ENCODE peak calls at places on chromosomes 12 and 14, in ten cellular contexts. One of them, this sample, is unnamed.

GRCh38 chr12:130557876-130558770 is 158.0 kb downstream of the RIMBP2 start:
- DNase-seq in NB4: no peak
- DNase-seq in cardiac fibroblast: no peak
- DNase-seq in foreskin fibroblast: no peak
- DNase-seq in glutamatergic neuron: no peak
- DNase-seq in Calu3: no peak
- DNase-seq in thoracic aorta: no peak
- DNase-seq in osteoblast: no peak
- DNase-seq in PC-9: no peak
- DNase-seq in left ventricle myocardium inferior: no peak
- DNase-seq in this sample: no peak

GRCh38 chr14:31024577-31025334 is 693 bp upstream of the AP4S1 start:
- DNase-seq in NB4: no peak
- DNase-seq in cardiac fibroblast: no peak
- DNase-seq in foreskin fibroblast: no peak
- DNase-seq in glutamatergic neuron: no peak
- DNase-seq in Calu3: no peak
- DNase-seq in thoracic aorta: no peak
- DNase-seq in osteoblast: peak; percentile 75
- DNase-seq in PC-9: no peak
- DNase-seq in left ventricle myocardium inferior: no peak
- DNase-seq in this sample: no peak

GRCh38 chr12:53279283-53279869 is 11.3 kb downstream of the ESPL1 start:
- DNase-seq in NB4: no peak
- DNase-seq in cardiac fibroblast: no peak
- DNase-seq in foreskin fibroblast: no peak
- DNase-seq in glutamatergic neuron: no peak
- DNase-seq in Calu3: no peak
- DNase-seq in thoracic aorta: no peak
- DNase-seq in osteoblast: no peak
- DNase-seq in PC-9: no peak
- DNase-seq in left ventricle myocardium inferior: no peak
- DNase-seq in this sample: no peak

GRCh38 chr12:94621662-94622359 is 28.5 kb downstream of the TMCC3 start:
- DNase-seq in NB4: no peak
- DNase-seq in cardiac fibroblast: peak; percentile 19
- DNase-seq in foreskin fibroblast: peak; percentile 57
- DNase-seq in glutamatergic neuron: no peak
- DNase-seq in Calu3: peak; percentile 26
- DNase-seq in thoracic aorta: no peak
- DNase-seq in osteoblast: peak; percentile 25
- DNase-seq in PC-9: peak; percentile 93
- DNase-seq in left ventricle myocardium inferior: no peak
- DNase-seq in this sample: no peak

GRCh38 chr12:9049520-9050133 is 60.3 kb downstream of the KLRG1 start:
- DNase-seq in NB4: peak; percentile 65
- DNase-seq in cardiac fibroblast: peak; percentile 71
- DNase-seq in foreskin fibroblast: peak; percentile 76
- DNase-seq in glutamatergic neuron: no peak
- DNase-seq in Calu3: peak; percentile 46
- DNase-seq in thoracic aorta: no peak
- DNase-seq in osteoblast: peak; percentile 51
- DNase-seq in PC-9: peak; percentile 52
- DNase-seq in left ventricle myocardium inferior: no peak
- DNase-seq in this sample: no peak

GRCh38 chr14:71304588-71305133 is 397.4 kb downstream of the PCNX1 start:
- DNase-seq in NB4: no peak
- DNase-seq in cardiac fibroblast: no peak
- DNase-seq in foreskin fibroblast: no peak
- DNase-seq in glutamatergic neuron: no peak
- DNase-seq in Calu3: no peak
- DNase-seq in thoracic aorta: no peak
- DNase-seq in osteoblast: no peak
- DNase-seq in PC-9: no peak
- DNase-seq in left ventricle myocardium inferior: no peak
- DNase-seq in this sample: no peak

GRCh38 chr12:11650697-11651281 is 1.3 kb downstream of the ETV6 start:
- DNase-seq in NB4: peak; percentile 78
- DNase-seq in cardiac fibroblast: peak; percentile 45
- DNase-seq in foreskin fibroblast: peak; percentile 53
- DNase-seq in glutamatergic neuron: no peak
- DNase-seq in Calu3: no peak
- DNase-seq in thoracic aorta: no peak
- DNase-seq in osteoblast: no peak
- DNase-seq in PC-9: no peak
- DNase-seq in left ventricle myocardium inferior: no peak
- DNase-seq in this sample: no peak

GRCh38 chr14:62118461-62118860 is 356.2 kb downstream of the SNAPC1 start:
- DNase-seq in NB4: no peak
- DNase-seq in cardiac fibroblast: no peak
- DNase-seq in foreskin fibroblast: no peak
- DNase-seq in glutamatergic neuron: no peak
- DNase-seq in Calu3: no peak
- DNase-seq in thoracic aorta: no peak
- DNase-seq in osteoblast: no peak
- DNase-seq in PC-9: no peak
- DNase-seq in left ventricle myocardium inferior: no peak
- DNase-seq in this sample: no peak

GRCh38 chr12:62543324-62543723 is 76.7 kb downstream of the MON2 start:
- DNase-seq in NB4: no peak
- DNase-seq in cardiac fibroblast: no peak
- DNase-seq in foreskin fibroblast: no peak
- DNase-seq in glutamatergic neuron: no peak
- DNase-seq in Calu3: no peak
- DNase-seq in thoracic aorta: no peak
- DNase-seq in osteoblast: no peak
- DNase-seq in PC-9: no peak
- DNase-seq in left ventricle myocardium inferior: no peak
- DNase-seq in this sample: no peak

GRCh38 chr12:94091624-94092023 is 56.8 kb upstream of the PLXNC1 start:
- DNase-seq in NB4: no peak
- DNase-seq in cardiac fibroblast: peak; percentile 28
- DNase-seq in foreskin fibroblast: no peak
- DNase-seq in glutamatergic neuron: no peak
- DNase-seq in Calu3: no peak
- DNase-seq in thoracic aorta: no peak
- DNase-seq in osteoblast: no peak
- DNase-seq in PC-9: no peak
- DNase-seq in left ventricle myocardium inferior: no peak
- DNase-seq in this sample: no peak

GRCh38 chr14:31170411-31170810 is 37.2 kb downstream of the HECTD1 start:
- DNase-seq in NB4: no peak
- DNase-seq in cardiac fibroblast: no peak
- DNase-seq in foreskin fibroblast: no peak
- DNase-seq in glutamatergic neuron: no peak
- DNase-seq in Calu3: no peak
- DNase-seq in thoracic aorta: no peak
- DNase-seq in osteoblast: no peak
- DNase-seq in PC-9: no peak
- DNase-seq in left ventricle myocardium inferior: no peak
- DNase-seq in this sample: no peak

GRCh38 chr12:96375173-96375572 is 25.1 kb downstream of the CDK17 start:
- DNase-seq in NB4: no peak
- DNase-seq in cardiac fibroblast: peak; percentile 52
- DNase-seq in foreskin fibroblast: no peak
- DNase-seq in glutamatergic neuron: no peak
- DNase-seq in Calu3: no peak
- DNase-seq in thoracic aorta: no peak
- DNase-seq in osteoblast: no peak
- DNase-seq in PC-9: no peak
- DNase-seq in left ventricle myocardium inferior: no peak
- DNase-seq in this sample: no peak

GRCh38 chr14:24334431-24335271 is at the start of gene ADCY4:
- DNase-seq in NB4: no peak
- DNase-seq in cardiac fibroblast: no peak
- DNase-seq in foreskin fibroblast: peak; percentile 61
- DNase-seq in glutamatergic neuron: peak; percentile 49
- DNase-seq in Calu3: no peak
- DNase-seq in thoracic aorta: no peak
- DNase-seq in osteoblast: peak; percentile 92
- DNase-seq in PC-9: no peak
- DNase-seq in left ventricle myocardium inferior: peak; percentile 68
- DNase-seq in this sample: peak; percentile 41

DNA sequence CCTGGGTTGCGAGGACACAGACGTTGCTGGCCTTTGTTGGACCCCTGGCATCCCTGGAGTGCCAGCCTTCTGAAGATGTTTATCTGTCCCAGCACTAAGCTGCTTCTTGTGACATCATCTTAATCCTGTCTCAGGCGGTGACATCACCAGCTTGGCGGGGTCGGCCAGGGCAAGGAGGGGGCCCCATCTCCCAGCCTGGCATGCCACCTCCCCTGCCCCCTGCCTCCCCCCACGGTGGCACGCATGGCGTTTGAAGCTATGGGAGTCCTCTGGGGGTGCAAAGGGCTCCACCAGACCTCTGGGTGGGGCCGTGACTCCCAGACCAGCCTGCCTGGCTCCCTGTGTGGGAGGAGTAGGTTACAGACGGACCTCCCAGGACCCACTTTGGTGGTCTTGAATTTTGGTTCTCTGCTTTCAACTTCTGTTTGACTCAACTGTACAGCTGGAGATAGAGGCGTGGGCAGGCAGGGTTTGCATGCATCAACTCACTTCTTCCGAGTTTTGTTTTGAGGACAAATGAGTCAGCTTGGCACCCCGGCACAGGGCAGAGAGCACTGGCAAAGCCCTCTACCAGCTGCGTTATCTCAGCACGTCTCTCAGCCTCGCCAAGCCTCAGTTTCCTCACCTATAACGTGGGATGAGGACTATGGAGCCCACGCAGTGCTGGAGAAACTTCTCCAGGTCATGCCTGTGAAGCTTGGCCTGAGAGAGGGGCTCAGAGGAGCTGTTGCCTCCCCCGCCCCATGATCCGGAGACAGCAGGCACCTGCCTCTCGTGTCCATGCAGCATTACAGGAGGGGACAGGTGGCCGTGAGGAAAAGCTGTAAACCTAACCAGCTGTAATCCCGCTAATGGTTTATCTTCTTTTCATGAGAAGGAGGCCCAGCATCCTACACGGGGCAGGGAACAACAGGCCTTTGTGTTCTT is 38.8 kb upstream of the EML1 start:
- DNase-seq in NB4: no peak
- DNase-seq in cardiac fibroblast: peak; percentile 55
- DNase-seq in foreskin fibroblast: peak; percentile 62
- DNase-seq in glutamatergic neuron: no peak
- DNase-seq in Calu3: no peak
- DNase-seq in thoracic aorta: no peak
- DNase-seq in osteoblast: peak; percentile 95
- DNase-seq in PC-9: no peak
- DNase-seq in left ventricle myocardium inferior: peak; percentile 9
- DNase-seq in this sample: no peak
- TF ChIP-seq CTCF in NB4: no peak
- TF ChIP-seq CTCF in cardiac fibroblast: no peak
- TF ChIP-seq CTCF in foreskin fibroblast: no peak
- TF ChIP-seq CTCF in glutamatergic neuron: no peak
- TF ChIP-seq CTCF in Calu3: no peak
- TF ChIP-seq CTCF in thoracic aorta: no peak
- TF ChIP-seq CTCF in osteoblast: no peak
- TF ChIP-seq CTCF in PC-9: no peak
- TF ChIP-seq CTCF in left ventricle myocardium inferior: no peak
- TF ChIP-seq CTCF in this sample: no peak

GRCh38 chr14:51018521-51018920 is 74.2 kb upstream of the PYGL start:
- DNase-seq in NB4: no peak
- DNase-seq in cardiac fibroblast: peak; percentile 31
- DNase-seq in foreskin fibroblast: peak; percentile 63
- DNase-seq in glutamatergic neuron: no peak
- DNase-seq in Calu3: no peak
- DNase-seq in thoracic aorta: no peak
- DNase-seq in osteoblast: peak; percentile 73
- DNase-seq in PC-9: no peak
- DNase-seq in left ventricle myocardium inferior: no peak
- DNase-seq in this sample: no peak

GRCh38 chr14:51022769-51023168 is 72.1 kb downstream of the TRIM9 start:
- DNase-seq in NB4: no peak
- DNase-seq in cardiac fibroblast: no peak
- DNase-seq in foreskin fibroblast: no peak
- DNase-seq in glutamatergic neuron: no peak
- DNase-seq in Calu3: no peak
- DNase-seq in thoracic aorta: no peak
- DNase-seq in osteoblast: no peak
- DNase-seq in PC-9: no peak
- DNase-seq in left ventricle myocardium inferior: no peak
- DNase-seq in this sample: no peak

GRCh38 chr14:51019089-51019488 is 74.8 kb upstream of the PYGL start:
- DNase-seq in NB4: no peak
- DNase-seq in cardiac fibroblast: no peak
- DNase-seq in foreskin fibroblast: no peak
- DNase-seq in glutamatergic neuron: no peak
- DNase-seq in Calu3: no peak
- DNase-seq in thoracic aorta: no peak
- DNase-seq in osteoblast: no peak
- DNase-seq in PC-9: no peak
- DNase-seq in left ventricle myocardium inferior: no peak
- DNase-seq in this sample: no peak

GRCh38 chr14:51023964-51024363 is 70.9 kb downstream of the TRIM9 start:
- DNase-seq in NB4: no peak
- DNase-seq in cardiac fibroblast: no peak
- DNase-seq in foreskin fibroblast: peak; percentile 43
- DNase-seq in glutamatergic neuron: no peak
- DNase-seq in Calu3: no peak
- DNase-seq in thoracic aorta: no peak
- DNase-seq in osteoblast: no peak
- DNase-seq in PC-9: no peak
- DNase-seq in left ventricle myocardium inferior: no peak
- DNase-seq in this sample: no peak

GRCh38 chr14:51020024-51020710 is 74.7 kb downstream of the TRIM9 start:
- DNase-seq in NB4: no peak
- DNase-seq in cardiac fibroblast: peak; percentile 24
- DNase-seq in foreskin fibroblast: peak; percentile 39
- DNase-seq in glutamatergic neuron: peak; percentile 30
- DNase-seq in Calu3: no peak
- DNase-seq in thoracic aorta: no peak
- DNase-seq in osteoblast: no peak
- DNase-seq in PC-9: no peak
- DNase-seq in left ventricle myocardium inferior: no peak
- DNase-seq in this sample: no peak
- TF ChIP-seq CTCF in NB4: no peak
- TF ChIP-seq CTCF in cardiac fibroblast: no peak
- TF ChIP-seq CTCF in foreskin fibroblast: no peak
- TF ChIP-seq CTCF in glutamatergic neuron: no peak
- TF ChIP-seq CTCF in Calu3: no peak
- TF ChIP-seq CTCF in thoracic aorta: no peak
- TF ChIP-seq CTCF in osteoblast: no peak
- TF ChIP-seq CTCF in PC-9: no peak
- TF ChIP-seq CTCF in left ventricle myocardium inferior: no peak
- TF ChIP-seq CTCF in this sample: no peak

GRCh38 chr14:65424531-65424930 is 12.0 kb downstream of the FUT8 start:
- DNase-seq in NB4: no peak
- DNase-seq in cardiac fibroblast: no peak
- DNase-seq in foreskin fibroblast: no peak
- DNase-seq in glutamatergic neuron: no peak
- DNase-seq in Calu3: no peak
- DNase-seq in thoracic aorta: no peak
- DNase-seq in osteoblast: no peak
- DNase-seq in PC-9: no peak
- DNase-seq in left ventricle myocardium inferior: no peak
- DNase-seq in this sample: no peak
- TF ChIP-seq CTCF in NB4: no peak
- TF ChIP-seq CTCF in cardiac fibroblast: no peak
- TF ChIP-seq CTCF in foreskin fibroblast: no peak
- TF ChIP-seq CTCF in glutamatergic neuron: no peak
- TF ChIP-seq CTCF in Calu3: no peak
- TF ChIP-seq CTCF in thoracic aorta: no peak
- TF ChIP-seq CTCF in osteoblast: no peak
- TF ChIP-seq CTCF in PC-9: no peak
- TF ChIP-seq CTCF in left ventricle myocardium inferior: no peak
- TF ChIP-seq CTCF in this sample: no peak

GRCh38 chr14:79809849-79810612 is 401.3 kb downstream of the DIO2 start:
- DNase-seq in NB4: peak; percentile 13
- DNase-seq in cardiac fibroblast: peak; percentile 4
- DNase-seq in foreskin fibroblast: peak; percentile 14
- DNase-seq in glutamatergic neuron: no peak
- DNase-seq in Calu3: peak; percentile 30
- DNase-seq in thoracic aorta: no peak
- DNase-seq in osteoblast: no peak
- DNase-seq in PC-9: peak; percentile 38
- DNase-seq in left ventricle myocardium inferior: no peak
- DNase-seq in this sample: no peak
- TF ChIP-seq CTCF in NB4: peak; percentile 9
- TF ChIP-seq CTCF in cardiac fibroblast: peak; percentile 16
- TF ChIP-seq CTCF in foreskin fibroblast: peak; percentile 36
- TF ChIP-seq CTCF in glutamatergic neuron: no peak
- TF ChIP-seq CTCF in Calu3: peak; percentile 31
- TF ChIP-seq CTCF in thoracic aorta: no peak
- TF ChIP-seq CTCF in osteoblast: no peak
- TF ChIP-seq CTCF in PC-9: peak; percentile 54
- TF ChIP-seq CTCF in left ventricle myocardium inferior: no peak
- TF ChIP-seq CTCF in this sample: no peak